ENCODE peak calls at places on chromosomes 4 and X, in six cellular contexts. A is hepatocyte, C is SK-N-SH, S is MM.1S, R is OCI-LY7, F is GM23338. Q is an unnamed sample.
A peak's percentile ranks its signal among the peaks of the same experiment; 100 is the strongest.

GRCh38 chr4:101730291-101731117 is 60.0 kb upstream of the BANK1 start:
- DNase-seq in F (peak; percentile 81), A (peak; percentile 85), R (peak; percentile 51), C (peak; percentile 50), S (peak; percentile 67), Q (peak; percentile 69)

GRCh38 chr4:124177647-124178425 is 534.7 kb downstream of the ANKRD50 start:
- DNase-seq in F (no peak), C (no peak), R (no peak), S (no peak), A (no peak), Q (no peak)

GRCh38 chr4:67546971-67547370 is 1.7 kb upstream of the CENPC start:
- DNase-seq in F (no peak), S (no peak), R (no peak), C (no peak), A (peak; percentile 15), Q (no peak)

GRCh38 chrX:121150217-121150616 is 102.8 kb downstream of the GLUD2 start:
- DNase-seq in C (no peak), F (no peak), R (no peak), S (no peak), A (no peak), Q (peak; percentile 50)

GRCh38 chr4:26220704-26221103 is 100.1 kb upstream of the RBPJ start:
- DNase-seq in S (no peak), A (no peak), F (no peak), R (no peak), C (no peak), Q (no peak)

GRCh38 chr4:119207051-119207450 is 5.5 kb upstream of the USP53 start:
- DNase-seq in A (no peak), S (no peak), C (no peak), F (no peak), R (no peak), Q (no peak)

GRCh38 chr4:104123021-104123420 is 371.7 kb downstream of the CXXC4 start:
- DNase-seq in F (no peak), R (no peak), S (no peak), C (no peak), A (no peak), Q (no peak)

GRCh38 chr4:31234494-31234893 is 514.3 kb downstream of the PCDH7 start:
- DNase-seq in S (peak; percentile 75), R (no peak), C (no peak), A (peak; percentile 38), F (peak; percentile 35), Q (no peak)

DNA sequence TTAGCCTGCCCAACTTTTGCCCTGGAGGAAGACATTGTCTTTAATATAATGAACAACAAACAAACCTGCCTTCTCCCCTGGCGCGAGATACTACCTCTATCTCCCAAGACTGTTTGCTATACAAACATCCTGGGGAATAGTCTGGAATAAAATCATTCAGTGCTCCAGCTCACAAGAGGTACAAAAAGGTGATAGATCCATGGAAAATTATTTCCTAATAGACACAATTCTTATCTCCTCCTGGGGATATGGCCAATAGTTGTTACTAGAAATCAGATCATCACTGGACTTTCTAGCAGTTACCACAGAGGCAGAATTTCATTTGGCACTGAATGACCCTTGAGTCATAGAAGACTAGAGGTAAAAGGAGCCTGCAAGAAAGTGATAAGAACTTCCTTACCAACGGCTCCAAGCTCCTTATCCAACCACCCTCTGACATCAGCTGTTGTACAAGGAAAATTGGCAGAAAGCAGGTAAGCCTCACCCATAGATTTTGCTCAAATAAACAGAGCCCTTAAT is 38.1 kb downstream of the MID1 start:
- DNase-seq in A (no peak), R (no peak), S (no peak), F (no peak), C (no peak), Q (no peak)
- TF ChIP-seq EZH2phosphoT487 in A (no peak), R (no peak), S (no peak), F (no peak), C (no peak), Q (no peak)

GRCh38 chr4:154082760-154083530 is 294.1 kb upstream of the SFRP2 start:
- DNase-seq in A (peak; percentile 7), F (peak; percentile 83), S (no peak), C (peak; percentile 12), R (peak; percentile 8), Q (peak; percentile 69)

GRCh38 chr4:154086247-154086646 is 297.4 kb upstream of the SFRP2 start:
- DNase-seq in F (peak; percentile 22), A (no peak), R (no peak), S (no peak), C (no peak), Q (no peak)

GRCh38 chr4:154084864-154085263 is 296.0 kb upstream of the SFRP2 start:
- DNase-seq in F (no peak), C (no peak), A (no peak), R (no peak), S (no peak), Q (no peak)

GRCh38 chr4:154088741-154089140 is 299.9 kb upstream of the SFRP2 start:
- DNase-seq in F (no peak), R (no peak), S (no peak), C (no peak), A (no peak), Q (no peak)
- TF ChIP-seq EZH2phosphoT487 in F (no peak), R (no peak), S (no peak), C (no peak), A (no peak), Q (no peak)

DNA sequence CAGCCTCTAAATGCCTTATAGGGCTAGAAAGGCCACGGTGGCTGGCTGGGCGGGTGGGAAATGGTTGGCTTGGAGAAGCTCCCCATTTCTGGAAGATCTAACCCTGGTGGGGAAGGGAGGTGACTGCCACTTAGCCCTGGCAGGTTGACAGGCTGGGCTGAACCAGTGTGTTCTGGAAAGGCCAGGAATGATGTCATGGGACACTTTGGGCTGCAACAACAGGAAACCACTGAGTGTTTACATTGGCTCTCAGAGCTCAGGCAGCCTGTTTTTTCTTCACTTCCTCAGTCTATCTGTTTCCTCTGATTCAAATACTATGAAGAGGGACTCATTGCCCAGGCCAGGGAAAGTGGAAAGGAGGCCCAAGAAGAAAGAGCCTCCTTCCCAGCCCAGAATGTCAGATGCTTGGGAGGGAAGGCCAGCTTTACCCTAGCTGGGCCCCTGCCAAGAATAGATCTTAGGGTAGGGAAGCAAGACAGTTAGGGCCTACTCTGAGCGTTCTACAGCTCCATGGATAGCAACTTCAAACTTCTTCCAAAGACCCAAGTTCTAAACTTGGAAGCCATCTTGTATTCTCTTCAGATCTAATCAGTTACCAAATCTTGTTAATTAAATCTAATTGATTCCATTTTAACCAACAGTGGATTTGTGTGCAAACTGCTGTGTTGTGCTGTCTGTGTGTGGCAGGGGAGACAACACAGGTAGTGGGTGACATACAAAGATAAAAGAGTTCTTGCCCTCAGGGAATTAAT is 65.7 kb upstream of the MSN start:
- DNase-seq in C (no peak), S (peak; percentile 34), F (no peak), A (peak; percentile 34), R (peak; percentile 11), Q (no peak)
- TF ChIP-seq EZH2phosphoT487 in C (no peak), S (no peak), F (no peak), A (no peak), R (no peak), Q (no peak)

DNA sequence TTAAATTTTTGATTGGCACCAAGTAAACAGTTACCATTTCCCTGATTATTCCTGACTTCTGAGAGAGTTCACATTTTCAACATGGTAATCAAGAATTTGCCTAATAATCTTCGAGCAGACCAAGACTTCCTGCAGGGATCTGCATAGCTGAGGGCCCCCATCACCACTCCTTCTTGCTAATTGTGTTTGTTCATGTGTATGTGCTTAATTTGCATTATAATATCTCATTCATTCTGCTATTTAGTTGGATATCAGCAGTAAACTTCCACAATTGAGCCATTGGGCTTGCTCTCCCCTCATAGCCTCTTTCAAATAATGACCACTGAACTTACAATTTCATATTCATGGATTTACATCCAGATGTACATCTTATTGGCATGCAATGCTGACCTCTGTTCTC is 292.5 kb downstream of the SPATA18 start:
- DNase-seq in R (no peak), A (no peak), F (no peak), S (no peak), C (no peak), Q (no peak)
- TF ChIP-seq EZH2phosphoT487 in R (no peak), A (no peak), F (no peak), S (no peak), C (no peak), Q (no peak)

DNA sequence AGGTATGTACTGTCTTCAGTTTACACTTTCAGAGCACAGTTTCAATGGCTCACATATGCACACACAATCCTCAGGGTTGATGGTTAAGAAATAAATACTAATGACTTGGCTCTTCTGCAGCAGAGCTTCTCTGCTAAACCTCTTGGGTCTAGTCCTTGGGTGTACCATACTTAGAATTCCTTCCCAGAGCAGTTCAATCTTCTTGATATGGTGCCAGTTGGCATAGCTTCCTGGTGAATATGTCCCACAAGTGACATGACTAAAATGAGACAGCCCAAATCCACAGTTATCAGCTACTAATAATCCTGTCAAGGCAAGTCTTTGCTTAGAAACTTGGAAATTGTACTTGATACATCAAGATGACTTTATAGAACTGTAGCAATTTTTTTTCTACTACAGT is 654.4 kb downstream of the IQCM start:
- DNase-seq in R (no peak), S (no peak), A (no peak), C (no peak), F (no peak), Q (no peak)
- TF ChIP-seq EZH2phosphoT487 in R (no peak), S (no peak), A (no peak), C (no peak), F (no peak), Q (no peak)